ENCODE peak calls at places on chromosomes 16 and 17, in seven cellular contexts. One of them, this sample, is unnamed.

GRCh38 chr17:49120166-49120565 is 12.4 kb upstream of the B4GALNT2 start:
- DNase-seq in fibroblast of lung: no peak
- DNase-seq in brain microvascular endothelial cell: no peak
- DNase-seq in esophagus muscularis mucosa: no peak
- DNase-seq in A549: no peak
- DNase-seq in uterus: no peak
- DNase-seq in colonic mucosa: no peak
- DNase-seq in this sample: no peak

GRCh38 chr16:57803413-57803990 is 1.2 kb upstream of the KIFC3 start:
- DNase-seq in A549: no peak
- DNase-seq in esophagus muscularis mucosa: no peak
- DNase-seq in colonic mucosa: no peak
- DNase-seq in uterus: no peak
- DNase-seq in fibroblast of lung: no peak
- DNase-seq in brain microvascular endothelial cell: no peak
- DNase-seq in this sample: peak

GRCh38 chr17:46851029-46851741 is at the start of gene WNT9B:
- DNase-seq in esophagus muscularis mucosa: no peak
- DNase-seq in fibroblast of lung: no peak
- DNase-seq in colonic mucosa: peak
- DNase-seq in brain microvascular endothelial cell: no peak
- DNase-seq in uterus: no peak
- DNase-seq in A549: peak
- DNase-seq in this sample: no peak

GRCh38 chr16:2030036-2030435 is 3.3 kb downstream of the NHERF2 start:
- DNase-seq in fibroblast of lung: no peak
- DNase-seq in brain microvascular endothelial cell: no peak
- DNase-seq in uterus: no peak
- DNase-seq in esophagus muscularis mucosa: no peak
- DNase-seq in colonic mucosa: no peak
- DNase-seq in A549: no peak
- DNase-seq in this sample: no peak

GRCh38 chr16:1823821-1824220 is 2.8 kb downstream of the HAGH start:
- DNase-seq in brain microvascular endothelial cell: peak
- DNase-seq in uterus: no peak
- DNase-seq in esophagus muscularis mucosa: no peak
- DNase-seq in fibroblast of lung: peak
- DNase-seq in A549: peak
- DNase-seq in colonic mucosa: no peak
- DNase-seq in this sample: peak

GRCh38 chr17:55157165-55157564 is 107.6 kb upstream of the HLF start:
- DNase-seq in esophagus muscularis mucosa: no peak
- DNase-seq in colonic mucosa: no peak
- DNase-seq in brain microvascular endothelial cell: no peak
- DNase-seq in uterus: no peak
- DNase-seq in A549: no peak
- DNase-seq in fibroblast of lung: peak
- DNase-seq in this sample: peak

GRCh38 chr17:57518587-57519118 is 226.4 kb downstream of the CCDC182 start:
- DNase-seq in fibroblast of lung: peak
- DNase-seq in A549: no peak
- DNase-seq in brain microvascular endothelial cell: no peak
- DNase-seq in esophagus muscularis mucosa: no peak
- DNase-seq in colonic mucosa: no peak
- DNase-seq in uterus: no peak
- DNase-seq in this sample: no peak

GRCh38 chr16:72990003-72990521 is 57.9 kb downstream of the ZFHX3 start:
- DNase-seq in uterus: peak
- DNase-seq in fibroblast of lung: peak
- DNase-seq in esophagus muscularis mucosa: peak
- DNase-seq in A549: no peak
- DNase-seq in colonic mucosa: peak
- DNase-seq in brain microvascular endothelial cell: peak
- DNase-seq in this sample: peak

GRCh38 chr16:85350973-85351372 is 238.7 kb upstream of the CIBAR2 start:
- DNase-seq in A549: peak
- DNase-seq in uterus: peak
- DNase-seq in colonic mucosa: peak
- DNase-seq in brain microvascular endothelial cell: peak
- DNase-seq in fibroblast of lung: peak
- DNase-seq in esophagus muscularis mucosa: no peak
- DNase-seq in this sample: peak

GRCh38 chr16:74107795-74108610 is 188.6 kb upstream of the PSMD7 start:
- DNase-seq in fibroblast of lung: peak
- DNase-seq in uterus: no peak
- DNase-seq in esophagus muscularis mucosa: no peak
- DNase-seq in A549: peak
- DNase-seq in colonic mucosa: peak
- DNase-seq in brain microvascular endothelial cell: peak
- DNase-seq in this sample: peak

GRCh38 chr17:58307468-58308172 is 21.0 kb downstream of the TSPOAP1 start:
- DNase-seq in brain microvascular endothelial cell: no peak
- DNase-seq in uterus: no peak
- DNase-seq in colonic mucosa: no peak
- DNase-seq in esophagus muscularis mucosa: peak
- DNase-seq in A549: no peak
- DNase-seq in fibroblast of lung: no peak
- DNase-seq in this sample: no peak

GRCh38 chr16:69481901-69482341 is 57.5 kb downstream of the CYB5B start:
- DNase-seq in colonic mucosa: peak
- DNase-seq in fibroblast of lung: peak
- DNase-seq in uterus: peak
- DNase-seq in A549: no peak
- DNase-seq in esophagus muscularis mucosa: peak
- DNase-seq in brain microvascular endothelial cell: peak
- DNase-seq in this sample: peak

GRCh38 chr16:66603537-66604375 is 748 bp upstream of the CMTM3 start:
- DNase-seq in colonic mucosa: peak
- DNase-seq in brain microvascular endothelial cell: peak
- DNase-seq in uterus: peak
- DNase-seq in esophagus muscularis mucosa: no peak
- DNase-seq in A549: peak
- DNase-seq in fibroblast of lung: peak
- DNase-seq in this sample: peak

GRCh38 chr17:17041018-17041521 is 1.2 kb upstream of the MPRIP start:
- DNase-seq in A549: peak
- DNase-seq in uterus: no peak
- DNase-seq in fibroblast of lung: no peak
- DNase-seq in esophagus muscularis mucosa: no peak
- DNase-seq in brain microvascular endothelial cell: peak
- DNase-seq in colonic mucosa: peak
- DNase-seq in this sample: no peak

GRCh38 chr16:81632392-81633146 is 146.5 kb upstream of the PLCG2 start:
- DNase-seq in brain microvascular endothelial cell: peak
- DNase-seq in fibroblast of lung: peak
- DNase-seq in A549: peak
- DNase-seq in esophagus muscularis mucosa: no peak
- DNase-seq in colonic mucosa: peak
- DNase-seq in uterus: no peak
- DNase-seq in this sample: peak

GRCh38 chr17:66414528-66415175 is 112.2 kb downstream of the PRKCA start:
- DNase-seq in uterus: no peak
- DNase-seq in A549: no peak
- DNase-seq in esophagus muscularis mucosa: no peak
- DNase-seq in brain microvascular endothelial cell: no peak
- DNase-seq in colonic mucosa: no peak
- DNase-seq in fibroblast of lung: no peak
- DNase-seq in this sample: no peak

GRCh38 chr17:70906808-70907207 is 737.5 kb downstream of the KCNJ2 start:
- DNase-seq in esophagus muscularis mucosa: no peak
- DNase-seq in colonic mucosa: no peak
- DNase-seq in A549: no peak
- DNase-seq in fibroblast of lung: peak
- DNase-seq in uterus: no peak
- DNase-seq in brain microvascular endothelial cell: peak
- DNase-seq in this sample: peak

GRCh38 chr16:67394271-67395104 is 1.2 kb upstream of the TPPP3 start:
- DNase-seq in esophagus muscularis mucosa: no peak
- DNase-seq in brain microvascular endothelial cell: no peak
- DNase-seq in uterus: no peak
- DNase-seq in A549: no peak
- DNase-seq in colonic mucosa: no peak
- DNase-seq in fibroblast of lung: no peak
- DNase-seq in this sample: no peak

GRCh38 chr17:13437966-13438779 is 163.6 kb downstream of the HS3ST3A1 start:
- DNase-seq in esophagus muscularis mucosa: peak
- DNase-seq in brain microvascular endothelial cell: peak
- DNase-seq in fibroblast of lung: peak
- DNase-seq in uterus: no peak
- DNase-seq in colonic mucosa: peak
- DNase-seq in A549: no peak
- DNase-seq in this sample: no peak

GRCh38 chr16:76932541-76933211 is 258.3 kb upstream of the MON1B start:
- DNase-seq in colonic mucosa: no peak
- DNase-seq in esophagus muscularis mucosa: no peak
- DNase-seq in fibroblast of lung: peak
- DNase-seq in uterus: no peak
- DNase-seq in A549: no peak
- DNase-seq in brain microvascular endothelial cell: no peak
- DNase-seq in this sample: peak

DNA sequence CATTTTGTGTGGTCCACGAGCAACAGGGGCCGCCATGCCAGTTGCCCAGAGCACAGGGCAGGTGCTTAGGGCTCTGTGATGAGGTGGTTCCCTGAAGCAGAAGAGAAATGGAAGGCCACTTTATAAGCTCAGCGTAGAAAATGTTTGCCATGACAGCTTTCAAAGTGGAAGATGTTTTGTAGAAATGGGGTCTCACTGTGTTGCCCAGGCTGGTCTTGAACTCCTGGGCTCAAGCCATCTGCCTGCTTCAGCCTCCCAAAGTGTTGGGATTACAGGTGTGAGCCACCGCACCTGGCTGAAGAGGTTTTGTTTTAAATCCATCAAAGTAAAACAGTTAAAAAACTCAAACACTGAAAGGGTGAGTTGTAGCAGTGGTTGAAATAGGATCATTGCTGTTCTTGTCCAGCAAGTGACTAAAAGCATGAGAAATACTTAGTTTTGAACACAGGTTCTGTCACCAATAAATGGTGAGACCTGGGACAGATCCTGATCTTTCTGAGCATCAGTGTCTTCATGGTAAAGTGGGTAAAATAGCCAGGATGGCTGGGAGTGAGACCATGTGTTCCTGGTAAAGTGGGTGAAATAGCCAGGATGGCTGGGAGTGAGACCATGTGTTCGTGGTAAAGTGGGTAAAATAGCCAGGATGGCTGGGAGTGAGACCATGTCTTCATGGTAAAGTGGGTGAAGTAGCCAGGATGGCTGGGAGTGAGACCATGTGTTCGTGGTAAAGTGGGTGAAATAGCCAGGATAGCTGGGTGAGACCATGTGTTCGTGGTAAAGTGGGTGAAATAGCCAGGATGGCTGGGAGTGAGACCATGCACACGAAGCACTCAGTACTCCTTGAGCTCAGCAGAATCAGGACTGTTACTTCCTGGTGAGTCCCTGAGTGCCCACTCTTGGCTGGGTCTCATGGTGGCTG is 46.0 kb downstream of the BANP start:
- DNase-seq in brain microvascular endothelial cell: no peak
- DNase-seq in A549: no peak
- DNase-seq in fibroblast of lung: no peak
- DNase-seq in uterus: no peak
- DNase-seq in colonic mucosa: no peak
- DNase-seq in esophagus muscularis mucosa: no peak
- DNase-seq in this sample: no peak
- TF ChIP-seq CTCF in brain microvascular endothelial cell: no peak
- TF ChIP-seq CTCF in A549: no peak
- TF ChIP-seq CTCF in fibroblast of lung: no peak
- TF ChIP-seq CTCF in uterus: no peak
- TF ChIP-seq CTCF in colonic mucosa: no peak
- TF ChIP-seq CTCF in esophagus muscularis mucosa: no peak
- TF ChIP-seq CTCF in this sample: no peak

DNA sequence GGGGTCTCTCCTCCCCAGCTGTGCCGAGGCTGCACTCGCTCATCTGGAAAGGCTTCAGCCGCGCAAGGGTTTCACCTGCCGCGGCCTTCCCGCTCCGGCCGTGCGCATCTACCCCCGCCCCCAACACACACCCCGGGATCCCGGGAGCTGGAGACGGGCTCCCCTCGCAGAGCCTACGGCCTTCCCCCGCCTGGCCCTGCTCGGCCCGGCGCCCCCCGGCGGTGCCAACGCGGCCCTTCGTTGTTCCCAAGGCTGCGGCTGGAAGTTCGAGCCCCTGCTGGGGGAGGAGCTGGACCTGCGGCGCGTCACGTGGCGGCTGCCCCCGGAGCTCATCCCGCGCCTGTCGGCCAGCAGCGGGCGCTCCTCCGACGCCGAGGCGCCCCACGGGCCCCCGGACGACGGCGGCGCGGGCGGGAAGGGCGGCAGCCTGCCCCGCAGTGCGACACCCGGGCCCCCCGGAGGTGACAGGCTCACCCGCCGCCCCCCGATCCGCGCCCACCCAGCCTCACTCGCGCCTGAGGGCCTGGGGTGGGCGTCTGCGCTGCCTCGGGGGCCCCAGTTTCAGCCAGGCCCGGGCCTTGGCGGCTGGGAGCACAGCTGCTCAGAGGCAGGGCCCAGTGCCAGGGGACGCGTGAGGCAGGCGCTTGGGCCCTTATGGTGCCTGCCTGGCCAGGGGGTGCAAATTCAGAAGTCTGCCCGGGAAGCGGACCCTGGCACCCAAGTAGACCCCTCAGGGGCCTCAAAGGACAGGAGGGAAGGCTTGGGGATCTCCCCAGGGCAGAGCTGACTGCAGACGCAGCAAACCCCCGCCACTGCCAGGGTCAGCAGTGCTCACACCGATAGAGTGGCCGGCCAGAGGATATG is 11.2 kb downstream of the GALK1 start:
- DNase-seq in fibroblast of lung: peak
- DNase-seq in uterus: peak
- DNase-seq in esophagus muscularis mucosa: no peak
- DNase-seq in colonic mucosa: peak
- DNase-seq in brain microvascular endothelial cell: peak
- DNase-seq in A549: no peak
- DNase-seq in this sample: peak
- TF ChIP-seq CTCF in fibroblast of lung: peak
- TF ChIP-seq CTCF in uterus: peak
- TF ChIP-seq CTCF in esophagus muscularis mucosa: peak
- TF ChIP-seq CTCF in colonic mucosa: no peak
- TF ChIP-seq CTCF in brain microvascular endothelial cell: peak
- TF ChIP-seq CTCF in A549: no peak
- TF ChIP-seq CTCF in this sample: peak

GRCh38 chr17:79970576-79971068 is 65.0 kb downstream of the TBC1D16 start:
- DNase-seq in uterus: no peak
- DNase-seq in brain microvascular endothelial cell: no peak
- DNase-seq in fibroblast of lung: peak
- DNase-seq in A549: peak
- DNase-seq in colonic mucosa: peak
- DNase-seq in esophagus muscularis mucosa: no peak
- DNase-seq in this sample: peak
- TF ChIP-seq CTCF in uterus: no peak
- TF ChIP-seq CTCF in brain microvascular endothelial cell: peak
- TF ChIP-seq CTCF in fibroblast of lung: peak
- TF ChIP-seq CTCF in A549: peak
- TF ChIP-seq CTCF in colonic mucosa: peak
- TF ChIP-seq CTCF in esophagus muscularis mucosa: peak
- TF ChIP-seq CTCF in this sample: peak

DNA sequence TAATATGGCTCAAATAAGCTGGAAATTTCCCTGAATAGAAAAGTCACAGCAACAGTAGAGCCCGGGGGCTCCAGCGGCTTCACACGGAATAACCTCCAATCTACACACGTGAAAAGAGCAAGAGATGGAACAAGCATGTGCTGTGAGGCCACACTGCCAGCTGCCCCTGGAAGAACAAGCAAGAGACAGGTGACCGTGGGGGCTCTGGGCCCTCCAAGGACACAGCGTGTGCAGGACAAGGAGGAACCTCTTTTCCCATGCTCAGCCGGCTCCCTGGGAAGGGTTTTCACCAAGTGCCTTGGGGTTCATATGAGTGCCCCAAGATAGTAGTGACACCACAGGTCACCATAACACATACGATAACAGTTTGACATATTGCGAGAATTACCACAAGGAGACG is 110.2 kb upstream of the ZNF750 start:
- DNase-seq in esophagus muscularis mucosa: no peak
- DNase-seq in uterus: peak
- DNase-seq in fibroblast of lung: no peak
- DNase-seq in brain microvascular endothelial cell: no peak
- DNase-seq in A549: no peak
- DNase-seq in colonic mucosa: no peak
- DNase-seq in this sample: no peak
- TF ChIP-seq CTCF in esophagus muscularis mucosa: no peak
- TF ChIP-seq CTCF in uterus: no peak
- TF ChIP-seq CTCF in fibroblast of lung: no peak
- TF ChIP-seq CTCF in brain microvascular endothelial cell: no peak
- TF ChIP-seq CTCF in A549: no peak
- TF ChIP-seq CTCF in colonic mucosa: no peak
- TF ChIP-seq CTCF in this sample: no peak